ENCODE peak calls at places on chromosome 10, in seven cellular contexts. E is DND-41; O is activated naive CD8-positive, alpha-beta T cell treated with anti-CD3 and anti-CD28 coated beads for 36 hours; W is PC-3; V is naive thymus-derived CD8-positive, alpha-beta T cell; Y is astrocyte of the spinal cord; P is LNCaP clone FGC. D is an unnamed sample.

GRCh38 chr10:127500098-127500497 is 49.0 kb upstream of the NPS start:
- DNase-seq in E (no peak), O (no peak), W (no peak), V (no peak), Y (no peak), P (no peak), D (no peak)

GRCh38 chr10:72688208-72688651 is 3.7 kb upstream of the MCU start:
- DNase-seq in E (no peak), O (no peak), W (peak), V (no peak), Y (peak), P (no peak), D (no peak)

GRCh38 chr10:125083576-125083920 is 76.8 kb downstream of the CTBP2 start:
- DNase-seq in E (no peak), O (no peak), W (no peak), V (no peak), Y (peak), P (no peak), D (no peak)

GRCh38 chr10:22657028-22657427 is 57.4 kb downstream of the PIP4K2A start:
- DNase-seq in E (no peak), O (no peak), W (no peak), V (no peak), Y (no peak), P (no peak), D (no peak)

GRCh38 chr10:50538473-50539398 is 85.0 kb downstream of the SGMS1 start:
- DNase-seq in E (no peak), O (no peak), W (no peak), V (no peak), Y (no peak), P (no peak), D (no peak)

GRCh38 chr10:70926215-70927000 is 38.0 kb upstream of the PCBD1 start:
- DNase-seq in E (no peak), O (no peak), W (no peak), V (no peak), Y (no peak), P (no peak), D (no peak)

GRCh38 chr10:4080225-4080624 is 295.2 kb upstream of the KLF6 start:
- DNase-seq in E (no peak), O (no peak), W (no peak), V (no peak), Y (no peak), P (no peak), D (no peak)

GRCh38 chr10:102285134-102285533 is 39.8 kb downstream of the GBF1 start:
- DNase-seq in E (no peak), O (no peak), W (no peak), V (no peak), Y (no peak), P (no peak), D (no peak)

GRCh38 chr10:3074985-3075600 is 7.7 kb downstream of the PFKP start:
- DNase-seq in E (no peak), O (no peak), W (no peak), V (no peak), Y (no peak), P (no peak), D (no peak)

GRCh38 chr10:104580321-104580720 is 60.8 kb upstream of the SORCS3 start:
- DNase-seq in E (no peak), O (no peak), W (no peak), V (no peak), Y (no peak), P (no peak), D (no peak)

GRCh38 chr10:102504179-102504975 is 605 bp downstream of the SUFU start:
- DNase-seq in E (peak), O (peak), W (no peak), V (no peak), Y (peak), P (no peak), D (peak)

GRCh38 chr10:22477365-22478287 is 132.3 kb downstream of the SPAG6 start:
- DNase-seq in E (no peak), O (no peak), W (no peak), V (no peak), Y (no peak), P (no peak), D (no peak)

GRCh38 chr10:31490858-31491504 is 172.0 kb downstream of the ZEB1 start:
- DNase-seq in E (peak), O (no peak), W (peak), V (no peak), Y (peak), P (no peak), D (no peak)

GRCh38 chr10:119302172-119302571 is 94.8 kb downstream of the GRK5 start:
- DNase-seq in E (no peak), O (no peak), W (no peak), V (no peak), Y (no peak), P (no peak), D (no peak)

GRCh38 chr10:79237801-79238520 is 109.3 kb upstream of the PPIF start:
- DNase-seq in E (no peak), O (no peak), W (no peak), V (no peak), Y (no peak), P (no peak), D (no peak)

GRCh38 chr10:112823007-112823406 is 127.0 kb upstream of the TCF7L2 start:
- DNase-seq in E (no peak), O (no peak), W (no peak), V (no peak), Y (no peak), P (no peak), D (no peak)

GRCh38 chr10:70272925-70273316 is 10.9 kb downstream of the NPFFR1 start:
- DNase-seq in E (no peak), O (no peak), W (peak), V (no peak), Y (no peak), P (no peak), D (no peak)

GRCh38 chr10:29131952-29132820 is 156.7 kb upstream of the LYZL1 start:
- DNase-seq in E (no peak), O (no peak), W (peak), V (no peak), Y (peak), P (no peak), D (no peak)

GRCh38 chr10:93784059-93784458 is 26.3 kb downstream of the LGI1 start:
- DNase-seq in E (no peak), O (no peak), W (no peak), V (no peak), Y (no peak), P (no peak), D (no peak)

GRCh38 chr10:86922553-86922961 is 34.9 kb downstream of the MMRN2 start:
- DNase-seq in E (no peak), O (no peak), W (peak), V (no peak), Y (no peak), P (peak), D (no peak)

GRCh38 chr10:92436611-92437010 is 137.3 kb downstream of the IDE start:
- DNase-seq in E (no peak), O (no peak), W (no peak), V (no peak), Y (no peak), P (no peak), D (no peak)

GRCh38 chr10:1399431-1400120 is 337.7 kb downstream of the ADARB2 start:
- DNase-seq in E (no peak), O (no peak), W (no peak), V (no peak), Y (no peak), P (no peak), D (no peak)

D was measured in stimulated activated naive CD4-positive, alpha-beta T cell treated with Interleukin-2 at 50 U/mL for 16 hours.